ENCODE peak calls at places on chromosomes 5 and 9, in seven cellular contexts. B is bronchial epithelial cell; Y is NCI-H69; J is Kasumi-1; Q is stimulated activated CD4-positive, alpha-beta T cell treated with anti-CD3 and anti-CD28 coated beads, Interleukin-4, amount 100 ng/mL, for 24 hours; H is HCT116; E is cardiac septum. P is an unnamed sample.

GRCh38 chr9:116468369-116468768 is 218.7 kb upstream of the TRIM32 start:
- DNase-seq in Y (no peak), J (no peak), H (no peak), E (no peak), B (no peak), Q (no peak), P (no peak)

GRCh38 chr5:113070901-113071300 is 94.3 kb downstream of the DCP2 start:
- DNase-seq in Q (no peak), B (no peak), J (no peak), Y (no peak), E (no peak), H (no peak), P (no peak)

GRCh38 chr5:83764101-83764500 is 43.4 kb upstream of the HAPLN1 start:
- DNase-seq in Q (no peak), Y (no peak), B (no peak), H (no peak), J (no peak), E (no peak), P (no peak)

GRCh38 chr9:35733109-35733541 is 659 bp downstream of the CREB3 start:
- DNase-seq in Q (no peak), B (peak; percentile 90), H (peak; percentile 79), Y (peak; percentile 78), J (peak; percentile 54), E (no peak), P (peak; percentile 13)

GRCh38 chr9:109918359-109919163 is 138.6 kb downstream of the PALM2AKAP2 start:
- DNase-seq in H (no peak), Q (peak; percentile 56), J (no peak), B (no peak), Y (peak; percentile 95), E (no peak), P (no peak)

GRCh38 chr9:105278751-105279150 is 34.3 kb downstream of the SLC44A1 start:
- DNase-seq in B (peak; percentile 98), Y (no peak), J (no peak), H (no peak), E (no peak), Q (no peak), P (no peak)

GRCh38 chr9:110532908-110533665 is 46.5 kb downstream of the SVEP1 start:
- DNase-seq in Q (no peak), Y (no peak), B (peak; percentile 28), H (no peak), E (no peak), J (no peak), P (no peak)

GRCh38 chr9:122179690-122180074 is 20.0 kb downstream of the MORN5 start:
- DNase-seq in H (peak; percentile 7), Q (no peak), E (peak; percentile 41), J (no peak), Y (peak; percentile 6), B (peak; percentile 9), P (no peak)

GRCh38 chr5:74446673-74447337 is 193.7 kb downstream of the ENC1 start:
- DNase-seq in Y (no peak), Q (no peak), J (no peak), H (no peak), E (no peak), B (no peak), P (no peak)

GRCh38 chr5:85000671-85001070 is 616.0 kb upstream of the EDIL3 start:
- DNase-seq in Y (no peak), H (no peak), B (peak; percentile 11), J (no peak), Q (no peak), E (no peak), P (no peak)

GRCh38 chr5:74521401-74521800 is 119.1 kb downstream of the ENC1 start:
- DNase-seq in B (no peak), E (no peak), Q (no peak), J (no peak), H (no peak), Y (no peak), P (no peak)

GRCh38 chr9:129702563-129702962 is 37.1 kb downstream of the PRRX2 start:
- DNase-seq in Q (no peak), B (peak; percentile 74), J (no peak), H (no peak), Y (peak; percentile 48), E (no peak), P (no peak)

GRCh38 chr5:75622564-75622963 is 11.3 kb downstream of the ANKDD1B start:
- DNase-seq in J (no peak), H (peak; percentile 16), B (peak; percentile 99), Q (no peak), E (no peak), Y (no peak), P (no peak)

GRCh38 chr9:17191095-17191494 is 56.3 kb downstream of the CNTLN start:
- DNase-seq in E (no peak), H (no peak), B (no peak), J (no peak), Q (no peak), Y (peak; percentile 29), P (no peak)

GRCh38 chr5:435961-436640 is 6.9 kb upstream of the EXOC3 start:
- DNase-seq in Q (no peak), J (peak; percentile 33), E (no peak), H (no peak), Y (peak; percentile 37), B (peak; percentile 20), P (no peak)

GRCh38 chr5:96649251-96649937 is 12.8 kb upstream of the CAST start:
- DNase-seq in J (no peak), B (no peak), E (no peak), H (no peak), Y (peak; percentile 28), Q (no peak), P (no peak)

GRCh38 chr5:176536902-176537607 is at the start of gene RNF44:
- DNase-seq in Q (peak; percentile 98), Y (peak; percentile 99), J (peak; percentile 93), H (peak; percentile 94), E (peak; percentile 99), B (peak; percentile 88), P (peak; percentile 99)

GRCh38 chr9:131503626-131504465 is 1.1 kb downstream of the POMT1 start:
- DNase-seq in Q (peak; percentile 78), J (peak; percentile 47), H (no peak), B (peak; percentile 60), Y (peak; percentile 44), E (no peak), P (peak; percentile 59)

GRCh38 chr5:28808967-28809810 is 1770.8 kb upstream of the CDH9 start:
- DNase-seq in H (no peak), E (peak; percentile 65), J (no peak), Y (no peak), Q (no peak), B (no peak), P (no peak)

GRCh38 chr9:18800579-18800978 is 232.4 kb downstream of the SAXO1 start:
- DNase-seq in Q (no peak), H (no peak), Y (no peak), B (no peak), E (no peak), J (no peak), P (no peak)

GRCh38 chr9:81632599-81632998 is 56.7 kb downstream of the TLE1 start:
- DNase-seq in Y (no peak), E (no peak), H (no peak), B (peak; percentile 20), Q (no peak), J (no peak), P (no peak)

GRCh38 chr5:119397518-119398380 is 41.9 kb downstream of the TNFAIP8 start:
- DNase-seq in J (no peak), E (no peak), Q (peak; percentile 62), Y (no peak), H (no peak), B (peak; percentile 87), P (no peak)

GRCh38 chr9:134062461-134063087 is 5.3 kb downstream of the BRD3 start:
- DNase-seq in H (no peak), E (no peak), Q (no peak), J (no peak), B (no peak), Y (no peak), P (no peak)